ENCODE peak calls at places on chromosome 7, in four cellular contexts. One of them, this sample, is unnamed.

GRCh38 chr7:40799-41750 is 151.3 kb upstream of the FAM20C start:
- DNase-seq in heart right ventricle: no peak
- DNase-seq in HAP-1: no peak
- DNase-seq in tibial artery: no peak
- DNase-seq in this sample: no peak

GRCh38 chr7:43077732-43078391 is 34.6 kb upstream of the HECW1 start:
- DNase-seq in heart right ventricle: no peak
- DNase-seq in HAP-1: peak; percentile 18
- DNase-seq in tibial artery: no peak
- DNase-seq in this sample: no peak

GRCh38 chr7:127648986-127649385 is 3.0 kb upstream of the SND1 start:
- DNase-seq in HAP-1: no peak
- DNase-seq in tibial artery: no peak
- DNase-seq in heart right ventricle: no peak
- DNase-seq in this sample: no peak

GRCh38 chr7:75531359-75531821 is 39.3 kb downstream of the SPDYE5 start:
- DNase-seq in tibial artery: no peak
- DNase-seq in HAP-1: no peak
- DNase-seq in heart right ventricle: no peak
- DNase-seq in this sample: peak; percentile 8

GRCh38 chr7:117871778-117872538 is 1.3 kb downstream of the CTTNBP2 start:
- DNase-seq in heart right ventricle: peak; percentile 15
- DNase-seq in tibial artery: peak; percentile 67
- DNase-seq in HAP-1: peak; percentile 71
- DNase-seq in this sample: no peak

GRCh38 chr7:27201231-27202017 is 1.5 kb upstream of the HOXA13 start:
- DNase-seq in tibial artery: peak; percentile 52
- DNase-seq in HAP-1: peak; percentile 57
- DNase-seq in heart right ventricle: no peak
- DNase-seq in this sample: no peak

GRCh38 chr7:116310131-116310530 is 99.8 kb downstream of the TES start:
- DNase-seq in HAP-1: no peak
- DNase-seq in heart right ventricle: no peak
- DNase-seq in tibial artery: no peak
- DNase-seq in this sample: no peak

GRCh38 chr7:27868117-27868516 is 128.2 kb downstream of the TAX1BP1 start:
- DNase-seq in tibial artery: no peak
- DNase-seq in heart right ventricle: no peak
- DNase-seq in HAP-1: no peak
- DNase-seq in this sample: peak; percentile 32

GRCh38 chr7:2040893-2041270 is 191.9 kb downstream of the MAD1L1 start:
- DNase-seq in heart right ventricle: no peak
- DNase-seq in HAP-1: no peak
- DNase-seq in tibial artery: peak; percentile 39
- DNase-seq in this sample: no peak

GRCh38 chr7:139753079-139753692 is 24.6 kb downstream of the HIPK2 start:
- DNase-seq in HAP-1: no peak
- DNase-seq in tibial artery: no peak
- DNase-seq in heart right ventricle: no peak
- DNase-seq in this sample: no peak

GRCh38 chr7:47361746-47362215 is 220.1 kb downstream of the TNS3 start:
- DNase-seq in tibial artery: no peak
- DNase-seq in heart right ventricle: peak; percentile 45
- DNase-seq in HAP-1: no peak
- DNase-seq in this sample: peak; percentile 78

GRCh38 chr7:76396039-76396732 is 13.3 kb downstream of the SSC4D start:
- DNase-seq in HAP-1: peak; percentile 81
- DNase-seq in tibial artery: no peak
- DNase-seq in heart right ventricle: no peak
- DNase-seq in this sample: no peak

GRCh38 chr7:27165089-27165654 is at the start of gene HOXA9:
- DNase-seq in tibial artery: peak; percentile 97
- DNase-seq in heart right ventricle: no peak
- DNase-seq in HAP-1: peak; percentile 94
- DNase-seq in this sample: peak; percentile 95

GRCh38 chr7:158044156-158044823 is 543.3 kb downstream of the PTPRN2 start:
- DNase-seq in HAP-1: no peak
- DNase-seq in heart right ventricle: no peak
- DNase-seq in tibial artery: peak; percentile 23
- DNase-seq in this sample: no peak

GRCh38 chr7:124269774-124270173 is 236.9 kb upstream of the TMEM229A start:
- DNase-seq in tibial artery: no peak
- DNase-seq in heart right ventricle: no peak
- DNase-seq in HAP-1: no peak
- DNase-seq in this sample: no peak

GRCh38 chr7:94700926-94701554 is 45.1 kb upstream of the SGCE start:
- DNase-seq in HAP-1: no peak
- DNase-seq in tibial artery: no peak
- DNase-seq in heart right ventricle: no peak
- DNase-seq in this sample: no peak

GRCh38 chr7:131131746-131132431 is 195.8 kb upstream of the MKLN1 start:
- DNase-seq in heart right ventricle: no peak
- DNase-seq in tibial artery: no peak
- DNase-seq in HAP-1: no peak
- DNase-seq in this sample: no peak

GRCh38 chr7:159022238-159022993 is 122.3 kb downstream of the VIPR2 start:
- DNase-seq in heart right ventricle: no peak
- DNase-seq in tibial artery: peak; percentile 59
- DNase-seq in HAP-1: no peak
- DNase-seq in this sample: no peak

GRCh38 chr7:25815711-25816110 is 336.3 kb upstream of the NFE2L3 start:
- DNase-seq in heart right ventricle: no peak
- DNase-seq in HAP-1: no peak
- DNase-seq in tibial artery: no peak
- DNase-seq in this sample: no peak

GRCh38 chr7:4610768-4611467 is 71.2 kb upstream of the FOXK1 start:
- DNase-seq in heart right ventricle: no peak
- DNase-seq in HAP-1: peak; percentile 74
- DNase-seq in tibial artery: no peak
- DNase-seq in this sample: no peak

GRCh38 chr7:10156972-10157371 is 816.7 kb upstream of the PHF14 start:
- DNase-seq in HAP-1: no peak
- DNase-seq in heart right ventricle: no peak
- DNase-seq in tibial artery: no peak
- DNase-seq in this sample: no peak

GRCh38 chr7:112546723-112547513 is 66.1 kb downstream of the LSMEM1 start:
- DNase-seq in HAP-1: peak; percentile 47
- DNase-seq in tibial artery: no peak
- DNase-seq in heart right ventricle: no peak
- DNase-seq in this sample: no peak

GRCh38 chr7:28155964-28156363 is 24.6 kb downstream of the JAZF1 start:
- DNase-seq in HAP-1: no peak
- DNase-seq in heart right ventricle: no peak
- DNase-seq in tibial artery: no peak
- DNase-seq in this sample: peak; percentile 51

GRCh38 chr7:23332881-23333612 is 33.9 kb downstream of the MALSU1 start:
- DNase-seq in heart right ventricle: peak; percentile 21
- DNase-seq in tibial artery: no peak
- DNase-seq in HAP-1: no peak
- DNase-seq in this sample: no peak

GRCh38 chr7:96612034-96612433 is 97.6 kb downstream of the SEM1 start:
- DNase-seq in heart right ventricle: no peak
- DNase-seq in HAP-1: no peak
- DNase-seq in tibial artery: no peak
- DNase-seq in this sample: peak; percentile 2

GRCh38 chr7:81676813-81677212 is 93.0 kb downstream of the HGF start:
- DNase-seq in tibial artery: no peak
- DNase-seq in HAP-1: no peak
- DNase-seq in heart right ventricle: no peak
- DNase-seq in this sample: peak; percentile 47

GRCh38 chr7:46279290-46279689 is 358.2 kb upstream of the IGFBP3 start:
- DNase-seq in tibial artery: no peak
- DNase-seq in heart right ventricle: no peak
- DNase-seq in HAP-1: no peak
- DNase-seq in this sample: no peak

GRCh38 chr7:70303309-70303708 is 705.0 kb downstream of the AUTS2 start:
- DNase-seq in tibial artery: no peak
- DNase-seq in HAP-1: no peak
- DNase-seq in heart right ventricle: no peak
- DNase-seq in this sample: no peak

DNA sequence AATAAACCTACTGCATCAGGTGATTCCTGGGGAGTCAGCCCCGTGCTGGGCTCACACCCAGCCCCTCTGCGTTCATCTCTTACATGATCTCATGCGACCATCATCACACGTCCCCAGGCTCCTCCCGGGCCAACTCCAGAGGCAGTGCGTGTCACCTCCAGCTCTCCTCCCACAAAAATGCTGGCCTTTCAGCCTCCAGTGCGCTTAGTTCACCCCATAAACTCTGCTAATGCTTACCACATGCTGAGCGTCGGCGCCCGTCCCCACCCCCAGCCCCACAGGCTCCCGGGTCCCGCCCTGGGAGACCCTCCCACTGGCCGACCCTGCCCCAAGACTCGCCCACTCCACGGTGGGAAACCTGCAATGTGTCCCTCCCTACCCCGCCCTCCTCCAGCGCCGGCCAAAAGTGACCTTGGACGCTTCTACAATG is 816 bp upstream of the SDK1 start:
- DNase-seq in tibial artery: no peak
- DNase-seq in HAP-1: no peak
- DNase-seq in heart right ventricle: no peak
- DNase-seq in this sample: peak; percentile 33
- H3K4me3 ChIP-seq in tibial artery: peak overlapping the region; percentile 78
- H3K4me3 ChIP-seq in HAP-1: peak overlapping the region; percentile 20
- H3K4me3 ChIP-seq in heart right ventricle: no peak overlapping the region
- H3K4me3 ChIP-seq in this sample: peak overlapping the region; percentile 44

GRCh38 chr7:12303096-12303495 is 92.0 kb downstream of the TMEM106B start:
- DNase-seq in HAP-1: no peak
- DNase-seq in heart right ventricle: no peak
- DNase-seq in tibial artery: no peak
- DNase-seq in this sample: peak; percentile 8
- H3K27me3 ChIP-seq in HAP-1: no peaks in the 10 kb centered on the region
- H3K27me3 ChIP-seq in heart right ventricle: no peaks in the 10 kb centered on the region
- H3K27me3 ChIP-seq in tibial artery: no peaks in the 10 kb centered on the region
- H3K27me3 ChIP-seq in this sample: no peaks in the 10 kb centered on the region

GRCh38 chr7:154985230-154985629 is 17.7 kb downstream of the PAXIP1 start:
- DNase-seq in tibial artery: no peak
- DNase-seq in heart right ventricle: no peak
- DNase-seq in HAP-1: no peak
- DNase-seq in this sample: no peak

GRCh38 chr7:154987571-154987970 is 15.4 kb downstream of the PAXIP1 start:
- DNase-seq in heart right ventricle: no peak
- DNase-seq in HAP-1: no peak
- DNase-seq in tibial artery: no peak
- DNase-seq in this sample: no peak

GRCh38 chr7:154986200-154986599 is 16.7 kb downstream of the PAXIP1 start:
- DNase-seq in HAP-1: no peak
- DNase-seq in tibial artery: no peak
- DNase-seq in heart right ventricle: no peak
- DNase-seq in this sample: no peak

GRCh38 chr7:154984601-154985188 is 18.2 kb downstream of the PAXIP1 start:
- DNase-seq in tibial artery: no peak
- DNase-seq in heart right ventricle: no peak
- DNase-seq in HAP-1: no peak
- DNase-seq in this sample: no peak
- H3K36me3 ChIP-seq in tibial artery: peaks cover 14% of the 10 kb centered on the region
- H3K36me3 ChIP-seq in heart right ventricle: peaks cover 32% of the 10 kb centered on the region
- H3K36me3 ChIP-seq in HAP-1: peaks cover 33% of the 10 kb centered on the region
- H3K36me3 ChIP-seq in this sample: peaks cover 14% of the 10 kb centered on the region

DNA sequence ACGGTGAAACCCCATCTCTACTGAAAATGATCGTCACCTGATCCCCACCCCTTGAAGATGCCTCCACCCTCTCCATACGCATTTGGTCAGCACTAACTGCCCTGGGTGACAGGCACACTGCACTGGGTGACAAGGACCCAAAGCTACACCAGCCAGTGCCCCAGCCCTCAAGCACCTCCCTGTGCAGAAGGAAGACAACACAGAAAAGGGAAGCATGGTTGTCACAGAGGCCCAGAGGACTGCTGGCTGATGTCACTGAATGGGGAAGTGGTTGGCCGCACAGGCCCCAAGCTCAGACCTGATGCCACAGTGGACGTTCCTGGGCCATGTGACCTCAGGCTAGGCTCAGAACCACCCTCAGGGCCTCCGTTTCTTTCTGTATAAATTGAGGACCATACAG is 4.2 kb upstream of the PILRA start:
- DNase-seq in heart right ventricle: peak; percentile 37
- DNase-seq in HAP-1: no peak
- DNase-seq in tibial artery: peak; percentile 81
- DNase-seq in this sample: no peak
- H3K4me3 ChIP-seq in heart right ventricle: no peak overlapping the region
- H3K4me3 ChIP-seq in HAP-1: no peak overlapping the region
- H3K4me3 ChIP-seq in tibial artery: no peak overlapping the region
- H3K4me3 ChIP-seq in this sample: no peak overlapping the region

GRCh38 chr7:129773871-129774270 is 162.4 kb downstream of the NRF1 start:
- DNase-seq in heart right ventricle: no peak
- DNase-seq in tibial artery: no peak
- DNase-seq in HAP-1: no peak
- DNase-seq in this sample: no peak
- H3K27me3 ChIP-seq in heart right ventricle: peaks cover 83% of the 10 kb centered on the region
- H3K27me3 ChIP-seq in tibial artery: peaks cover 39% of the 10 kb centered on the region
- H3K27me3 ChIP-seq in HAP-1: no peaks in the 10 kb centered on the region
- H3K27me3 ChIP-seq in this sample: no peaks in the 10 kb centered on the region

GRCh38 chr7:30430300-30430699 is 48.3 kb downstream of the NOD1 start:
- DNase-seq in tibial artery: no peak
- DNase-seq in heart right ventricle: no peak
- DNase-seq in HAP-1: no peak
- DNase-seq in this sample: no peak
- H3K36me3 ChIP-seq in tibial artery: peaks cover 38% of the 10 kb centered on the region
- H3K36me3 ChIP-seq in heart right ventricle: peaks cover 74% of the 10 kb centered on the region
- H3K36me3 ChIP-seq in HAP-1: peaks cover under 1% of the 10 kb centered on the region
- H3K36me3 ChIP-seq in this sample: peaks cover 14% of the 10 kb centered on the region